ENCODE peak calls at places on chromosomes 3 and 15, in seven cellular contexts. One of them, this sample, is unnamed. For H3K36me3, the result is how much of the 10 kb centered on the place peaks cover.

GRCh38 chr3:51622402-51622801 is 48.6 kb upstream of the TEX264 start:
- DNase-seq in aorta: no peak
- DNase-seq in H1: no peak
- DNase-seq in MM.1S: no peak
- DNase-seq in BJ: no peak
- DNase-seq in Peyer's patch: no peak
- DNase-seq in heart left ventricle: no peak
- DNase-seq in this sample: no peak

GRCh38 chr3:86388848-86389247 is 602.1 kb downstream of the VGLL3 start:
- DNase-seq in Peyer's patch: no peak
- DNase-seq in heart left ventricle: no peak
- DNase-seq in aorta: no peak
- DNase-seq in MM.1S: no peak
- DNase-seq in H1: no peak
- DNase-seq in BJ: no peak
- DNase-seq in this sample: no peak

GRCh38 chr15:41928637-41929620 is 35.1 kb upstream of the SPTBN5 start:
- DNase-seq in heart left ventricle: peak
- DNase-seq in H1: no peak
- DNase-seq in BJ: no peak
- DNase-seq in MM.1S: no peak
- DNase-seq in Peyer's patch: peak
- DNase-seq in aorta: no peak
- DNase-seq in this sample: peak

GRCh38 chr3:173912126-173912525 is 514.6 kb downstream of the NLGN1 start:
- DNase-seq in BJ: no peak
- DNase-seq in heart left ventricle: no peak
- DNase-seq in H1: no peak
- DNase-seq in aorta: no peak
- DNase-seq in MM.1S: no peak
- DNase-seq in Peyer's patch: no peak
- DNase-seq in this sample: no peak

GRCh38 chr3:159829056-159829995 is 159.3 kb upstream of the IL12A start:
- DNase-seq in MM.1S: no peak
- DNase-seq in aorta: no peak
- DNase-seq in heart left ventricle: peak
- DNase-seq in BJ: no peak
- DNase-seq in H1: no peak
- DNase-seq in Peyer's patch: no peak
- DNase-seq in this sample: no peak

GRCh38 chr3:94225176-94225742 is 162.4 kb downstream of the NSUN3 start:
- DNase-seq in Peyer's patch: no peak
- DNase-seq in aorta: no peak
- DNase-seq in heart left ventricle: no peak
- DNase-seq in H1: no peak
- DNase-seq in BJ: no peak
- DNase-seq in MM.1S: no peak
- DNase-seq in this sample: no peak

GRCh38 chr15:90419738-90420487 is 31.9 kb downstream of the IQGAP1 start:
- DNase-seq in H1: no peak
- DNase-seq in heart left ventricle: no peak
- DNase-seq in Peyer's patch: no peak
- DNase-seq in aorta: no peak
- DNase-seq in BJ: peak
- DNase-seq in MM.1S: no peak
- DNase-seq in this sample: peak

GRCh38 chr15:94844533-94845390 is 613.4 kb downstream of the MCTP2 start:
- DNase-seq in H1: peak
- DNase-seq in aorta: peak
- DNase-seq in Peyer's patch: no peak
- DNase-seq in BJ: no peak
- DNase-seq in heart left ventricle: peak
- DNase-seq in MM.1S: no peak
- DNase-seq in this sample: no peak

GRCh38 chr15:37016287-37016686 is 84.1 kb downstream of the MEIS2 start:
- DNase-seq in BJ: peak
- DNase-seq in heart left ventricle: peak
- DNase-seq in Peyer's patch: no peak
- DNase-seq in H1: no peak
- DNase-seq in MM.1S: no peak
- DNase-seq in aorta: no peak
- DNase-seq in this sample: no peak

GRCh38 chr3:169822091-169822490 is 9.4 kb upstream of the LRRC34 start:
- DNase-seq in MM.1S: no peak
- DNase-seq in aorta: no peak
- DNase-seq in H1: no peak
- DNase-seq in Peyer's patch: no peak
- DNase-seq in BJ: no peak
- DNase-seq in heart left ventricle: no peak
- DNase-seq in this sample: no peak

GRCh38 chr15:32861741-32862140 is 143.9 kb downstream of the GREM1 start:
- DNase-seq in MM.1S: peak
- DNase-seq in H1: peak
- DNase-seq in aorta: no peak
- DNase-seq in Peyer's patch: peak
- DNase-seq in heart left ventricle: no peak
- DNase-seq in BJ: peak
- DNase-seq in this sample: peak

GRCh38 chr15:85003593-85004312 is 22.1 kb downstream of the PDE8A start:
- DNase-seq in BJ: no peak
- DNase-seq in H1: no peak
- DNase-seq in heart left ventricle: no peak
- DNase-seq in aorta: no peak
- DNase-seq in Peyer's patch: no peak
- DNase-seq in MM.1S: no peak
- DNase-seq in this sample: no peak

GRCh38 chr15:55394694-55395093 is 13.5 kb downstream of the CCPG1 start:
- DNase-seq in H1: no peak
- DNase-seq in MM.1S: no peak
- DNase-seq in heart left ventricle: no peak
- DNase-seq in BJ: no peak
- DNase-seq in aorta: no peak
- DNase-seq in Peyer's patch: no peak
- DNase-seq in this sample: no peak

GRCh38 chr3:108554913-108555571 is 34.2 kb downstream of the CIP2A start:
- DNase-seq in aorta: no peak
- DNase-seq in MM.1S: no peak
- DNase-seq in H1: no peak
- DNase-seq in BJ: no peak
- DNase-seq in heart left ventricle: no peak
- DNase-seq in Peyer's patch: no peak
- DNase-seq in this sample: no peak
- H3K36me3 ChIP-seq in aorta: under half
- H3K36me3 ChIP-seq in MM.1S: under half
- H3K36me3 ChIP-seq in H1: under half
- H3K36me3 ChIP-seq in BJ: under half
- H3K36me3 ChIP-seq in heart left ventricle: under half
- H3K36me3 ChIP-seq in Peyer's patch: under half
- H3K36me3 ChIP-seq in this sample: half or more

GRCh38 chr15:64643685-64644084 is 131.7 kb downstream of the RBPMS2 start:
- DNase-seq in H1: no peak
- DNase-seq in MM.1S: no peak
- DNase-seq in BJ: no peak
- DNase-seq in heart left ventricle: no peak
- DNase-seq in aorta: no peak
- DNase-seq in Peyer's patch: no peak
- DNase-seq in this sample: no peak
- H3K4me3 ChIP-seq in H1: no peak
- H3K4me3 ChIP-seq in MM.1S: no peak
- H3K4me3 ChIP-seq in BJ: no peak
- H3K4me3 ChIP-seq in heart left ventricle: no peak
- H3K4me3 ChIP-seq in aorta: no peak
- H3K4me3 ChIP-seq in Peyer's patch: no peak
- H3K4me3 ChIP-seq in this sample: no peak

GRCh38 chr3:123953735-123954134 is 7.3 kb downstream of the CCDC14 start:
- DNase-seq in BJ: no peak
- DNase-seq in H1: no peak
- DNase-seq in Peyer's patch: no peak
- DNase-seq in aorta: no peak
- DNase-seq in heart left ventricle: no peak
- DNase-seq in MM.1S: peak
- DNase-seq in this sample: no peak

GRCh38 chr3:123951522-123952447 is 9.2 kb downstream of the CCDC14 start:
- DNase-seq in BJ: no peak
- DNase-seq in heart left ventricle: no peak
- DNase-seq in H1: no peak
- DNase-seq in MM.1S: no peak
- DNase-seq in aorta: no peak
- DNase-seq in Peyer's patch: no peak
- DNase-seq in this sample: no peak

GRCh38 chr3:123948449-123948848 is 12.6 kb downstream of the CCDC14 start:
- DNase-seq in heart left ventricle: no peak
- DNase-seq in MM.1S: no peak
- DNase-seq in BJ: no peak
- DNase-seq in aorta: no peak
- DNase-seq in Peyer's patch: no peak
- DNase-seq in H1: no peak
- DNase-seq in this sample: no peak

GRCh38 chr3:123949606-123950005 is 11.4 kb downstream of the CCDC14 start:
- DNase-seq in Peyer's patch: no peak
- DNase-seq in aorta: no peak
- DNase-seq in heart left ventricle: no peak
- DNase-seq in H1: no peak
- DNase-seq in MM.1S: no peak
- DNase-seq in BJ: peak
- DNase-seq in this sample: peak

DNA sequence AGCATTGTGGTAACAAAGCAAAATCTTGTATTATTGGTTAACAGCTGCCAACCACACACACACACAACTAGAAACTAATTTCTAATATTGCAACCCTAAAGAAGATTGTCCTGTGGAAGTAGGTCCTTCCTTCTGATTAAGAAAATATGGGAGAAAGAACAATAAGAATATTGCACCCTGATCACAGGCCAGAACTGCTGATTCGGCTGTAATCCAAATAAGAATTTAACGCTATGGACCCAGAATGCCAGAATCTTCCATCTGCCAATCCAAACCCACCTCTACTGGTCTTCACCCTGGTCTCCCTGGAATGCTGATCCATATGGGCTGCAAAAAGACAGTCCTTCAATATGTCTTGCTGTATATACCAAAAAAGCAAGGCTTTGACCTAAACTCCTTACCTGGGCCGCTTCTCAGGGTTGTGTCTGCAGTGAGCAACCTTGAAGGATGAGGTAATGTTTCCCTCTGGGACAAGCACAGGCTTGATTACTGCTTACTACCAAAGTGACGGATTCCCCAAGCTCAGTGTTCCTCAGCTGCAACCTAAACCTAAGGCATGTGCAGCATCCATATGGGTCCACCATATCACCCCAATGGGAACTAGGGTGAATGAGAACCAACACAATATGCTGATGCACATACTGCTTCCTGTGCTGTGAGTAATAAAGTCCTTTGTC is 8.0 kb downstream of the CCDC14 start:
- DNase-seq in BJ: no peak
- DNase-seq in aorta: no peak
- DNase-seq in Peyer's patch: no peak
- DNase-seq in MM.1S: no peak
- DNase-seq in H1: no peak
- DNase-seq in heart left ventricle: no peak
- DNase-seq in this sample: no peak
- H3K36me3 ChIP-seq in BJ: under half
- H3K36me3 ChIP-seq in aorta: under half
- H3K36me3 ChIP-seq in Peyer's patch: under half
- H3K36me3 ChIP-seq in MM.1S: under half
- H3K36me3 ChIP-seq in H1: under half
- H3K36me3 ChIP-seq in heart left ventricle: under half
- H3K36me3 ChIP-seq in this sample: half or more

DNA sequence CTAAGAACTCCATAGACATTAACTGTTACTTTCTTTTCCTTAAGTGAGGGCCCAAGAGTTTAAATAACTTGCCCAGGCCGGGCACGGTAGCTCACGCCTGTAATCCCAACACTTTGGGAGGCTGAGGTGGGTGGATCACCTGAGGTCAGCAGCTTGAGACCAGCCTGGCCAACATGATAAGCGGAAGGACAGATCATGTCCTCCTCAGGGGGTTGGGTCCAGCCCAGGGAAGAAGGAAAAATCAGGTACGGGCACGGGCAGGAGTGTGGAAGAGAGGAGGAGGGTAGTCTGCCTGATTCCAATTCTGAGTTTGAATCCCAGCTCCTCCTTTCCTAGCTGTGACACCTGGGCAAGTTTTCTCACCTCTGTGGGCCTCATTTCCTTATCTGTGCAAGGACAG is 118.8 kb downstream of the ANP32A start:
- DNase-seq in aorta: peak
- DNase-seq in MM.1S: no peak
- DNase-seq in heart left ventricle: no peak
- DNase-seq in Peyer's patch: no peak
- DNase-seq in BJ: no peak
- DNase-seq in H1: no peak
- DNase-seq in this sample: no peak
- H3K4me3 ChIP-seq in aorta: no peak
- H3K4me3 ChIP-seq in MM.1S: no peak
- H3K4me3 ChIP-seq in heart left ventricle: no peak
- H3K4me3 ChIP-seq in Peyer's patch: no peak
- H3K4me3 ChIP-seq in BJ: no peak
- H3K4me3 ChIP-seq in H1: no peak
- H3K4me3 ChIP-seq in this sample: no peak

GRCh38 chr3:154718716-154719115 is 288.7 kb upstream of the GPR149 start:
- DNase-seq in MM.1S: no peak
- DNase-seq in aorta: no peak
- DNase-seq in H1: no peak
- DNase-seq in Peyer's patch: no peak
- DNase-seq in heart left ventricle: no peak
- DNase-seq in BJ: no peak
- DNase-seq in this sample: no peak
- H3K36me3 ChIP-seq in MM.1S: under half
- H3K36me3 ChIP-seq in aorta: under half
- H3K36me3 ChIP-seq in H1: under half
- H3K36me3 ChIP-seq in Peyer's patch: under half
- H3K36me3 ChIP-seq in heart left ventricle: under half
- H3K36me3 ChIP-seq in BJ: under half
- H3K36me3 ChIP-seq in this sample: under half

GRCh38 chr3:195829897-195830254 is 18.1 kb upstream of the MUC4 start:
- DNase-seq in aorta: no peak
- DNase-seq in heart left ventricle: no peak
- DNase-seq in Peyer's patch: no peak
- DNase-seq in H1: no peak
- DNase-seq in BJ: no peak
- DNase-seq in MM.1S: no peak
- DNase-seq in this sample: no peak
- H3K4me3 ChIP-seq in aorta: no peak
- H3K4me3 ChIP-seq in heart left ventricle: no peak
- H3K4me3 ChIP-seq in Peyer's patch: no peak
- H3K4me3 ChIP-seq in H1: no peak
- H3K4me3 ChIP-seq in BJ: no peak
- H3K4me3 ChIP-seq in MM.1S: no peak
- H3K4me3 ChIP-seq in this sample: no peak

GRCh38 chr3:179373938-179374337 is 26.4 kb downstream of the MFN1 start:
- DNase-seq in Peyer's patch: no peak
- DNase-seq in aorta: no peak
- DNase-seq in H1: no peak
- DNase-seq in heart left ventricle: no peak
- DNase-seq in MM.1S: no peak
- DNase-seq in BJ: no peak
- DNase-seq in this sample: no peak
- H3K36me3 ChIP-seq in Peyer's patch: half or more
- H3K36me3 ChIP-seq in aorta: under half
- H3K36me3 ChIP-seq in H1: under half
- H3K36me3 ChIP-seq in heart left ventricle: under half
- H3K36me3 ChIP-seq in MM.1S: under half
- H3K36me3 ChIP-seq in BJ: under half
- H3K36me3 ChIP-seq in this sample: under half